ENCODE peak calls at places on chromosomes 6 and 20, in seven cellular contexts. G is RWPE1, V is neuronal stem cell, Y is neural progenitor cell, R is IMR-90, A is mesendoderm, O is breast epithelium. C is an unnamed sample.

GRCh38 chr6:87250019-87250418 is 72.4 kb upstream of the SMIM8 start:
- DNase-seq in V (no peak), O (no peak), R (no peak), G (no peak), Y (no peak), A (no peak), C (no peak)

GRCh38 chr20:31818376-31818908 is 714 bp upstream of the MYLK2 start:
- DNase-seq in Y (no peak), G (no peak), O (no peak), R (no peak), A (no peak), V (no peak), C (no peak)

GRCh38 chr20:45950330-45950646 is 15.8 kb downstream of the PCIF1 start:
- DNase-seq in R (no peak), O (no peak), V (no peak), Y (no peak), G (no peak), A (no peak), C (no peak)

GRCh38 chr20:8509809-8510208 is 377.7 kb downstream of the PLCB1 start:
- DNase-seq in Y (no peak), V (no peak), R (no peak), O (no peak), G (peak; percentile 6), A (no peak), C (no peak)

GRCh38 chr6:86192123-86192522 is 549.4 kb upstream of the SYNCRIP start:
- DNase-seq in R (no peak), O (no peak), Y (peak; percentile 31), G (no peak), V (no peak), A (peak; percentile 79), C (peak; percentile 14)

GRCh38 chr6:149887343-149887742 is 10.6 kb downstream of the RAET1E start:
- DNase-seq in Y (no peak), G (peak; percentile 86), A (no peak), O (no peak), R (peak; percentile 89), V (no peak), C (no peak)

GRCh38 chr6:44253307-44254101 is 3.8 kb downstream of the SLC35B2 start:
- DNase-seq in A (peak; percentile 68), V (no peak), R (no peak), O (no peak), G (no peak), Y (peak; percentile 67), C (peak; percentile 43)

GRCh38 chr6:170050591-170051041 is 240.3 kb downstream of the DLL1 start:
- DNase-seq in A (no peak), V (no peak), O (no peak), R (no peak), G (no peak), Y (no peak), C (no peak)

GRCh38 chr6:130326496-130326895 is 39.3 kb upstream of the TMEM200A start:
- DNase-seq in O (no peak), R (no peak), A (no peak), V (no peak), Y (no peak), G (no peak), C (no peak)

GRCh38 chr6:44397424-44398169 is 10.1 kb downstream of the CDC5L start:
- DNase-seq in G (no peak), O (no peak), V (no peak), R (no peak), A (no peak), Y (peak; percentile 8), C (no peak)

GRCh38 chr6:30818426-30818841 is 65.9 kb upstream of the DDR1 start:
- DNase-seq in O (no peak), Y (no peak), A (no peak), V (no peak), R (peak; percentile 92), G (peak; percentile 64), C (no peak)
- H3K27ac ChIP-seq in O (peak overlapping the region; percentile 79), Y (no peak overlapping the region), A (no peak overlapping the region), V (no peak overlapping the region), R (peak overlapping the region; percentile 79), G (peak overlapping the region; percentile 95), C (no peak overlapping the region)

GRCh38 chr20:2575682-2576081 is 39.3 kb downstream of the TMC2 start:
- DNase-seq in R (no peak), A (no peak), Y (no peak), G (no peak), V (no peak), O (no peak), C (no peak)
- H3K27ac ChIP-seq in R (no peak overlapping the region), A (no peak overlapping the region), Y (no peak overlapping the region), G (no peak overlapping the region), V (no peak overlapping the region), O (no peak overlapping the region), C (no peak overlapping the region)

DNA sequence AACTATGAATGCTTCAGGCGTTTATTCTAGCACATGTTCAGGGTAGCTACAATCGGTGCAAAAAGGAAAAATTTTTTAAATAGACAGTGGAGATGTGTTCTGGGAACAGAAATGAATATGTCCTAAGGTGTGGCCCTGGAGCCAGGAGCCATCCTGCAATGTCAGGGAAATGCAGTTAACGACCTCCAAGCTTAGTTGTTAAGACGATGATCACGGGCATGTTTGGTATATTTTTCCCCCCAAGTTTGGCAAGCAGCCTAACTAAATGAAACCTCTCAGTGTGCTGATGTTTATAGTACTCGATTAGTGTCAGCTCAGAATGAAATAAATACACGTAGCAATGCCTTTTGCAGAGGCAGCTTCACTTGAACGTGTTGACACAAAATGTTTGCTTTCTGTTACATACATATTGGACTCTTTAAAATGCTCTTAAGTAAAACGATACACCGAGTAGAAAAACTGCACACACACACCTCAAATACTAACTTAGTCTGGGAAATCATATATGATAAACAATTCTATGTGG is 76.2 kb upstream of the OLIG3 start:
- DNase-seq in V (no peak), A (no peak), Y (no peak), G (no peak), O (no peak), R (no peak), C (no peak)
- H3K27ac ChIP-seq in V (no peak overlapping the region), A (no peak overlapping the region), Y (no peak overlapping the region), G (no peak overlapping the region), O (no peak overlapping the region), R (no peak overlapping the region), C (no peak overlapping the region)

GRCh38 chr6:159778542-159778941 is 10.9 kb downstream of the TCP1 start:
- DNase-seq in V (no peak), A (no peak), O (no peak), G (no peak), R (no peak), Y (no peak), C (no peak)
- H3K27ac ChIP-seq in V (no peak overlapping the region), A (no peak overlapping the region), O (no peak overlapping the region), G (no peak overlapping the region), R (no peak overlapping the region), Y (peak overlapping the region; percentile 25), C (no peak overlapping the region)

GRCh38 chr20:11271319-11271718 is 597.5 kb upstream of the JAG1 start:
- DNase-seq in O (no peak), V (peak; percentile 76), A (peak; percentile 85), R (no peak), Y (peak; percentile 90), G (no peak), C (peak; percentile 53)

GRCh38 chr20:11266571-11266970 is 592.8 kb upstream of the JAG1 start:
- DNase-seq in R (peak; percentile 4), O (no peak), V (no peak), A (no peak), G (no peak), Y (no peak), C (no peak)

GRCh38 chr20:11267762-11268335 is 594.0 kb upstream of the JAG1 start:
- DNase-seq in O (no peak), R (no peak), Y (no peak), A (peak; percentile 26), G (no peak), V (no peak), C (no peak)

GRCh38 chr20:11270566-11270965 is 596.8 kb upstream of the JAG1 start:
- DNase-seq in O (no peak), Y (peak; percentile 21), V (no peak), A (peak; percentile 64), R (no peak), G (no peak), C (no peak)

DNA sequence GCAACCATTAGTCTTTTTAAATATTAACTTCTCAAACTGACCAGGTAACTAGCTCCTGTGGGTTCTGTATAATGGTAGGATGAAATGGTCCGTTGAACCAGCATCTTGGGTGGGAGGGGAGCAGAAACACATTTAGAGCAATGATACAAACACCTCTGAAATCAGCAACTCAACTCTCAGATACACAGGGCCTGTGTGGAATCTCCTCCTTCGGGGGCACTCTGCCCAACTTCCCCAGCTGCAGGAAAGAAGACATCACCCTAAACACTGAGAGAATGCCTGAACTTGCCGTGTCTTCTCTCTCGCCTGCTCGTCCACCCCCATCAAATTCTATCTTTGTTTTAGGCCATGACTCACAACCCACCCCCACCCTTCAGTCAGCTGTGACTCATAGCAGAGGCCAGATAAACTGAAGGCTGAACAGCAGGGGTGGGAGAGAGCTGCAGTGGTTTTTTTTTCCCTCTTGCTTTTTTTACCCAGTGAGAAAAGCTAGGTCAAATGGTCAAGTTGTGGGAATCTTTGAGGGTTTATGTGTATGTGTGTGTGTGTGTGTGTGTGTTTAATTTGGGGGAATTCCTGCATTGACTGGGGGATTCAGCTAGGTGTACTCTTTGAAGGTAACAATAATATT is 593.4 kb upstream of the JAG1 start:
- DNase-seq in Y (peak; percentile 28), V (peak; percentile 51), A (peak; percentile 96), R (peak; percentile 98), O (no peak), G (peak; percentile 99), C (peak; percentile 13)
- H3K27ac ChIP-seq in Y (no peak overlapping the region), V (peak overlapping the region; percentile 34), A (peak overlapping the region; percentile 30), R (peak overlapping the region; percentile 19), O (peak overlapping the region; percentile 50), G (peak overlapping the region; percentile 79), C (no peak overlapping the region)

GRCh38 chr6:146543940-146544661 is 468 bp downstream of the RAB32 start:
- DNase-seq in R (peak; percentile 38), G (peak; percentile 28), A (peak; percentile 81), O (peak; percentile 51), V (peak; percentile 27), Y (peak; percentile 45), C (peak; percentile 63)

GRCh38 chr6:146544783-146545182 is 1.1 kb downstream of the RAB32 start:
- DNase-seq in Y (no peak), O (no peak), A (no peak), G (no peak), V (no peak), R (peak; percentile 27), C (no peak)

GRCh38 chr6:146545608-146546007 is 2.0 kb downstream of the RAB32 start:
- DNase-seq in O (no peak), R (peak; percentile 84), Y (no peak), G (no peak), V (no peak), A (peak; percentile 35), C (no peak)

GRCh38 chr6:146547889-146548288 is 4.3 kb downstream of the RAB32 start:
- DNase-seq in V (no peak), R (no peak), O (no peak), A (no peak), Y (no peak), G (no peak), C (no peak)

GRCh38 chr6:146546440-146546839 is 2.8 kb downstream of the RAB32 start:
- DNase-seq in R (peak; percentile 94), O (no peak), A (peak; percentile 75), V (no peak), G (peak; percentile 76), Y (no peak), C (no peak)
- H3K27ac ChIP-seq in R (peak overlapping the region; percentile 74), O (no peak overlapping the region), A (no peak overlapping the region), V (no peak overlapping the region), G (no peak overlapping the region), Y (no peak overlapping the region), C (peak overlapping the region; percentile 96)